ENCODE peak calls at places on chromosomes 12 and 14, in four cellular contexts. O, Y, X and A are unnamed samples.

GRCh38 chr12:120466560-120467315 is 2.8 kb downstream of the SRSF9 start:
- DNase-seq in O (no peak), Y (no peak), X (peak), A (peak)

GRCh38 chr12:128820723-128821432 is 2.9 kb downstream of the SLC15A4 start:
- DNase-seq in X (peak), Y (no peak), O (no peak), A (no peak)

GRCh38 chr12:30219047-30219446 is 435.3 kb upstream of the TMTC1 start:
- DNase-seq in X (no peak), Y (no peak), O (no peak), A (no peak)

GRCh38 chr14:39247256-39247655 is 13.5 kb downstream of the MIA2 start:
- DNase-seq in X (no peak), O (peak), Y (no peak), A (no peak)

GRCh38 chr12:27571463-27571862 is 47.5 kb downstream of the PPFIBP1 start:
- DNase-seq in O (no peak), X (no peak), Y (no peak), A (no peak)

GRCh38 chr12:6607751-6608591 is 792 bp upstream of the CHD4 start:
- DNase-seq in X (peak), Y (peak), O (no peak), A (peak)

GRCh38 chr14:58362798-58363412 is 32.8 kb upstream of the TOMM20L start:
- DNase-seq in O (no peak), X (no peak), Y (no peak), A (peak)

GRCh38 chr12:79848321-79848720 is 86.6 kb downstream of the PPP1R12A start:
- DNase-seq in Y (no peak), X (no peak), O (peak), A (no peak)

GRCh38 chr14:73788871-73789590 is 62.6 kb upstream of the PTGR2 start:
- DNase-seq in X (no peak), Y (no peak), O (no peak), A (no peak)

GRCh38 chr12:132486168-132486567 is 3.8 kb upstream of the FBRSL1 start:
- DNase-seq in Y (no peak), O (no peak), X (no peak), A (no peak)

GRCh38 chr14:22429546-22429945 is 159.5 kb downstream of the DAD1 start:
- DNase-seq in X (no peak), Y (no peak), O (no peak), A (no peak)

GRCh38 chr12:52320784-52321400 is at the start of gene KRT83:
- DNase-seq in Y (no peak), X (no peak), O (no peak), A (no peak)

GRCh38 chr12:93198086-93198485 is 179.6 kb upstream of the NUDT4 start:
- DNase-seq in Y (no peak), X (no peak), O (no peak), A (peak)

GRCh38 chr12:26226629-26227375 is 31.4 kb downstream of the SSPN start:
- DNase-seq in X (peak), O (no peak), Y (no peak), A (peak)

GRCh38 chr12:47223848-47224213 is 144.1 kb upstream of the AMIGO2 start:
- DNase-seq in X (peak), O (no peak), Y (no peak), A (no peak)

GRCh38 chr12:16613199-16613598 is 7.2 kb upstream of the LMO3 start:
- DNase-seq in Y (no peak), O (no peak), X (no peak), A (no peak)

GRCh38 chr12:106248849-106249371 is 1.1 kb upstream of the CKAP4 start:
- DNase-seq in X (peak), O (no peak), Y (no peak), A (no peak)

GRCh38 chr12:51341259-51342007 is 5.0 kb downstream of the CELA1 start:
- DNase-seq in Y (peak), X (peak), O (peak), A (peak)

GRCh38 chr14:93490001-93490400 is 59.3 kb downstream of the UNC79 start:
- DNase-seq in Y (no peak), O (no peak), X (no peak), A (no peak)

GRCh38 chr14:51507556-51508511 is 143.9 kb upstream of the FRMD6 start:
- DNase-seq in O (no peak), X (peak), Y (no peak), A (no peak)

GRCh38 chr12:94545937-94546771 is 86.5 kb upstream of the CEP83 start:
- DNase-seq in X (peak), Y (no peak), O (peak), A (peak)

GRCh38 chr12:95083938-95084337 is 10.5 kb upstream of the NR2C1 start:
- DNase-seq in O (peak), Y (no peak), X (peak), A (peak)

GRCh38 chr12:52211716-52212585 is 20.1 kb upstream of the KRT80 start:
- DNase-seq in X (no peak), O (no peak), Y (no peak), A (no peak)

GRCh38 chr12:630656-631632 is 32.3 kb downstream of the NINJ2 start:
- DNase-seq in X (peak), O (no peak), Y (peak), A (peak)

GRCh38 chr12:31037921-31038320 is 35.7 kb upstream of the DDX11 start:
- DNase-seq in X (no peak), Y (no peak), O (no peak), A (no peak)

GRCh38 chr14:73269729-73270651 is 32.7 kb downstream of the PAPLN start:
- DNase-seq in Y (no peak), O (no peak), X (peak), A (peak)

GRCh38 chr12:126506426-126507182 is 1441.4 kb downstream of the AACS start:
- DNase-seq in X (no peak), Y (no peak), O (no peak), A (no peak)

GRCh38 chr14:92529895-92530294 is 16.3 kb downstream of the RIN3 start:
- DNase-seq in O (no peak), Y (no peak), X (no peak), A (no peak)

GRCh38 chr12:19120795-19121194 is 8.7 kb upstream of the PLEKHA5 start:
- DNase-seq in Y (no peak), X (no peak), O (no peak), A (peak)

GRCh38 chr14:95167177-95167576 is 9.8 kb upstream of the DICER1 start:
- DNase-seq in O (no peak), X (no peak), Y (no peak), A (no peak)

GRCh38 chr14:64717870-64718269 is 13.6 kb downstream of the PLEKHG3 start:
- DNase-seq in O (no peak), Y (no peak), X (peak), A (no peak)

GRCh38 chr14:37721976-37722659 is 126.7 kb downstream of the TTC6 start:
- DNase-seq in O (no peak), Y (no peak), X (no peak), A (no peak)

GRCh38 chr14:65745396-65746190 is 333.1 kb downstream of the FUT8 start:
- DNase-seq in Y (no peak), O (no peak), X (no peak), A (no peak)

GRCh38 chr14:55245657-55246268 is 25.5 kb upstream of the FBXO34 start:
- DNase-seq in Y (no peak), X (peak), O (no peak), A (peak)

GRCh38 chr12:71655495-71655894 is 8.2 kb downstream of the ZFC3H1 start:
- DNase-seq in Y (no peak), X (no peak), O (no peak), A (no peak)

GRCh38 chr14:32186248-32186647 is 15.6 kb upstream of the RNU6-7 start:
- DNase-seq in O (no peak), X (no peak), Y (no peak), A (no peak)

GRCh38 chr14:58922211-58922940 is 266.1 kb upstream of the DAAM1 start:
- DNase-seq in X (no peak), O (no peak), Y (no peak), A (no peak)

GRCh38 chr12:94790822-94791221 is 140.5 kb upstream of the TMCC3 start:
- DNase-seq in Y (no peak), X (no peak), O (no peak), A (no peak)

DNA sequence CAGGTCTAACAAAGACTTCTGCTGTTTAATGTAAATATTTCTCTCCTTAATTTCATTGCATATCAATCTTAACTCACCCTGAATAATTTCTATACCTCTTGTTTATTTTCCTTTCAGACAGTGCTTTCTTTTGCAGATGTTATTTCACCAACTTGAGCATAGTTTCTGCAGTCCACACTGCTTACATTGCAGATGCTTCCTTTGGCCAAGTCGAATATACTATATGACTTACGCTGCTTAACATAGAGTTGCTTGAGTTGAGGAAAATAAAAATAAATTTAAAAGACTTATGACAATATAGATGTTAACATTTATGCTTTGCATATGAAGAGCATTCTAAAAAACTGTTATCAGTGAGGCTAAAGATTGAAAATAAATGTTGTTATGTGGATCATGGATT is 217.7 kb downstream of the PTPRO start:
- DNase-seq in Y (no peak), X (no peak), O (no peak), A (no peak)
- H3K4me3 ChIP-seq in Y (no peak), X (no peak), O (no peak), A (no peak)

GRCh38 chr12:25052191-25053020 is 103.5 kb upstream of the BCAT1 start:
- DNase-seq in X (peak), O (no peak), Y (peak), A (no peak)

GRCh38 chr12:25051583-25052190 is 102.8 kb upstream of the BCAT1 start:
- DNase-seq in O (no peak), X (no peak), Y (peak), A (no peak)

GRCh38 chr12:25053021-25053271 is 104.0 kb upstream of the BCAT1 start:
- DNase-seq in Y (no peak), O (no peak), X (no peak), A (no peak)

GRCh38 chr12:25054076-25054782 is 105.3 kb upstream of the BCAT1 start:
- DNase-seq in O (no peak), Y (no peak), X (no peak), A (no peak)

DNA sequence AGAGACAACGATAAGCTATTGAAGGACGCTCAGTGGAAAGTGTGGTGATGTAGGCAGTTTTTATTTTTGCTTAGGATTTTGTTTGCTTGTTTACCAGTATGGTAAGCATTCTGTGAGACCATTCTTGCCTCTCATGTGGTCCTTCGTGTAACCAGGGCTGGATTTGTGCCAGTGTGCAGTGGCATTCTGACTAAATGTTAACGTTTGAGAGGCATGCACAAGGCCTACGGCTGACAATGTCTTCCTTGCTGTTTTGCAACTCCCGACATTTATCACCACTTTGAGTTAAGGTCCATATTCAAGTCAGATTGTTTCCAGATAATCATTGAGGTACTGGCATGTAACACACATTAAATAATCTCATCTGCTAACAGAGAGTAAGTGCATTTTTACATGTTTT is 102.3 kb upstream of the BCAT1 start:
- DNase-seq in X (no peak), Y (no peak), O (no peak), A (no peak)
- H3K4me3 ChIP-seq in X (no peak), Y (peak), O (no peak), A (no peak)

DNA sequence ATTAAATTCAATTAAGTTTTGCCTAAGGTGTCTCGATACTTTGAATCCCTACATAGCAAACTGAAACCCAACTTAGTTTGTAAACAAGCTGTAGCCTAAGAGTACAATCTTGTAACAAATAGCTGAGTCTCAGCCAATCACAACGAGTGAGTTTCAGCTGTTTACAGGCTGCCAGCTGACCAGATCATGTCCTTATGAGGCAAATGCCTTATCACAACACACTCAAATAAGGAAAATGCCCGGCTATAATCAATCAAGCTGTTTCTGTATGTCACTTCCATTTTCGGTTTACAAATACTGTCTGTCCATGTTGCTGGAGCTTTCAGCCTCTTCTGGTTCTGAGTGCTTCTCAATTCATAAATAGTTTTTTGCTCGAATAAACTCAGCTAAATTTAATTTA is 943.8 kb downstream of the SLC16A7 start:
- DNase-seq in Y (no peak), O (peak), X (no peak), A (no peak)
- H3K4me3 ChIP-seq in Y (no peak), O (peak), X (no peak), A (no peak)

GRCh38 chr12:109938947-109939346 is 38.9 kb downstream of the TCHP start:
- DNase-seq in X (no peak), Y (no peak), O (no peak), A (no peak)
- H3K4me3 ChIP-seq in X (no peak), Y (no peak), O (no peak), A (no peak)

GRCh38 chr14:68807148-68807600 is 14.3 kb upstream of the ZFP36L1 start:
- DNase-seq in O (peak), Y (no peak), X (peak), A (no peak)
- H3K4me3 ChIP-seq in O (no peak), Y (no peak), X (no peak), A (no peak)

GRCh38 chr12:124466200-124467128 is 100.9 kb downstream of the NCOR2 start:
- DNase-seq in O (no peak), Y (peak), X (peak), A (no peak)
- H3K4me3 ChIP-seq in O (no peak), Y (peak), X (no peak), A (no peak)

DNA sequence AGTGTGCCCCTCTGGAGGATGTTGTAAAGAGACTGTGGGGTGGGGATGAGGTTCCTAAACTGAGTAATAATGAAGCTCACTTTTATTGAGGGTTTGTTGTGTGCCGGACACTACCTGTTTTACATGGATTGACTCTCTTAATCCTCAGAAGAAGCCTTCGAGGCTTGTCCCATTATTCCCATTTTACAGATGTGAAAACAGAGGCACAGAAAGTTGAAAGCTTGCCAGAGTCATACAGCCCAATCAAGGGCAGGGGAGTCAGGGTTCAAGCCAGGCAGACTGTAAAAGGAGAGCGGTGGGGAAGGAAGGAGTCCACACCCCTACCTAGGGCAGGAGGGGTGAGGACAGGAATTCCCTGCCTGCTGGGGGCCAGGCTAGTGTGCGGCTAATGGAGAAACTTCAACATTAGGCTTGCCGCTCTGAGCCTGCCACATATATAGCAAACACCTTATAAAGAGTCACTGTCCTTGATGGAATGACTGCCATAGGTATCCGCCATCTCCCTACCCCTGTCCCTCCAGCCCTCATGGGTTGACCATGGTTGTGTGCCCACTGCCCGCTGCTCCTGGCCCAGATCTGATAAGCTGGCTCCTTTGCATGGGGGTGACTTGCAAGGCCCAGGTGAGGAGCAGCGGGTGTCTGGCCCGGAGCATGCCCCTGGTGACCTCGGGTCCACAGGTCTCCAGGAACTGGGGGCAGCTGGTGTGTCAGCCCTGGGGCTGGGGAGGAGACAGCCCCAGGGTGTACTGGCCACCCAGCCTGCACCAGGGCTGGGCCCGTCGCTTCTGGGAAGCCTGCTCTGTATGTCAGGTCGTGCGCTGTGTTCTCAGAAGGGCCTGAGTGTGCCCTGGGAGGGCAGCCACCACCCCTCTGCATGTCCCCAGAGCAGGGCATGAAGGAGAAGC is 12.2 kb downstream of the ORAI1 start:
- DNase-seq in O (no peak), Y (no peak), X (no peak), A (no peak)
- H3K4me3 ChIP-seq in O (no peak), Y (no peak), X (no peak), A (peak)